ENCODE peak calls at places on chromosomes 1 and 21, in eight cellular contexts. S is heart right ventricle; X is CD8-positive, alpha-beta T cell; P is tibial artery; U is left ventricle myocardium inferior; C is IMR-90; J is choroid plexus epithelial cell; A is right cardiac atrium. K is an unnamed sample.

GRCh38 chr1:74399249-74399648 is 113.2 kb downstream of the LRRC53 start:
- DNase-seq in S (no peak), X (no peak), P (no peak), U (no peak), C (no peak), J (no peak), A (no peak), K (no peak)

GRCh38 chr1:45730075-45730779 is 20.2 kb downstream of the IPP start:
- DNase-seq in S (no peak), X (no peak), P (no peak), U (no peak), C (no peak), J (no peak), A (no peak), K (no peak)

GRCh38 chr1:4494558-4494957 is 159.9 kb upstream of the AJAP1 start:
- DNase-seq in S (no peak), X (no peak), P (no peak), U (no peak), C (no peak), J (no peak), A (no peak), K (no peak)

GRCh38 chr1:203187306-203188264 is 1.1 kb upstream of the CHI3L1 start:
- DNase-seq in S (no peak), X (no peak), P (peak; percentile 4), U (no peak), C (no peak), J (no peak), A (no peak), K (no peak)

GRCh38 chr1:71350805-71351204 is 270.0 kb upstream of the ZRANB2 start:
- DNase-seq in S (no peak), X (no peak), P (no peak), U (no peak), C (peak; percentile 42), J (peak; percentile 69), A (no peak), K (no peak)

GRCh38 chr1:233278621-233279020 is 16.9 kb downstream of the PCNX2 start:
- DNase-seq in S (no peak), X (no peak), P (no peak), U (no peak), C (no peak), J (no peak), A (no peak), K (no peak)

GRCh38 chr1:78279051-78279450 is 211.7 kb upstream of the PTGFR start:
- DNase-seq in S (no peak), X (no peak), P (no peak), U (no peak), C (peak; percentile 98), J (peak; percentile 96), A (no peak), K (peak; percentile 78)

GRCh38 chr1:247054992-247055415 is 23.6 kb downstream of the ZNF670 start:
- DNase-seq in S (no peak), X (no peak), P (no peak), U (no peak), C (peak; percentile 28), J (peak; percentile 85), A (no peak), K (peak; percentile 79)

GRCh38 chr1:30942326-30942978 is 33.9 kb upstream of the SDC3 start:
- DNase-seq in S (no peak), X (no peak), P (no peak), U (no peak), C (no peak), J (peak; percentile 59), A (no peak), K (peak; percentile 49)

GRCh38 chr1:200245492-200245891 is 164.3 kb downstream of the ZNF281 start:
- DNase-seq in S (peak; percentile 27), X (no peak), P (no peak), U (no peak), C (peak; percentile 89), J (peak; percentile 26), A (peak; percentile 53), K (peak; percentile 37)

GRCh38 chr1:199843856-199844255 is 183.7 kb upstream of the NR5A2 start:
- DNase-seq in S (no peak), X (no peak), P (no peak), U (no peak), C (peak; percentile 36), J (no peak), A (no peak), K (peak; percentile 20)

GRCh38 chr21:23017989-23018388 is 2019.8 kb downstream of the NCAM2 start:
- DNase-seq in S (no peak), X (no peak), P (no peak), U (no peak), C (no peak), J (no peak), A (no peak), K (no peak)

DNA sequence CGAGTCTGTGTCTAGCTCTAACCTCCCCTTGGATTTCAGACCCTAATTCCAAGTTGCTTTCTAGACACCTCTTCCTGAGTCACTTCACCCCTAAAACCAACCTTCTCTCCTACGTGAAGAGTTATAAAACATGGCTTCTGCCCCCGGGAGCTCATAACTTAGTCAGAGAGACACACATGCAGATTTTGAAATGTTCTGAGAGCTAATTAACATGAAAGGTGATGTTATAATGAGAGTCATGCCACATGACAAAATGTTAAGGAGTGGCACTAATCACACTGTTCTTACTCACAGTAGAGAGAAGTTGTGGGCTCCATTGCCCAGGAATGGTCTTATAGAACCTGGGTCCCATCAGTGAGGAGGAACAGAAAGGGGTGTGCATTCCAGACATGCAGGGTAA is 117.1 kb downstream of the LRIG2 start:
- DNase-seq in S (no peak), X (no peak), P (no peak), U (no peak), C (no peak), J (no peak), A (no peak), K (no peak)
- H3K4me3 ChIP-seq in S (no peak overlapping the region), X (no peak overlapping the region), P (no peak overlapping the region), U (no peak overlapping the region), C (no peak overlapping the region), J (no peak overlapping the region), A (no peak overlapping the region), K (no peak overlapping the region)

DNA sequence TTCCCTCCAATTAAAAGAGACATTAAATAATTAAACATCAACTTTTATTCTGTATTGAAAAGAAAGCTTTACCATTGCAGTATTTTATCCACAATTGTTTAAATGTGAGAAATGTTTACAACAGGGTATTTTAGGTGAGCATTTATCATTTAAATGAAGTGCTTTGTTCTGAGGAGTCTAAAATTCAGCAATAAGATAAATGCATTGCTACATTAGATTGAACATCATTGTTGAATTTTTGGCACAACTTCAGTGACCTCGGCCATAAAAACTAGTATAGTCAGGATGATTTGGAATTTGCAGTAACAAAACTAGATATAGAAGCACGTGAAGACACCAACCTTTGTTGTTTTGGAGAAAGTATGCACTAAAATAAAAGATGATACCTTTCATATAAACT is 692.9 kb downstream of the USP25 start:
- DNase-seq in S (no peak), X (no peak), P (no peak), U (no peak), C (no peak), J (no peak), A (no peak), K (no peak)
- H3K4me3 ChIP-seq in S (peak overlapping the region; percentile 57), X (no peak overlapping the region), P (no peak overlapping the region), U (peak overlapping the region; percentile 69), C (no peak overlapping the region), J (no peak overlapping the region), A (peak overlapping the region; percentile 50), K (no peak overlapping the region)

GRCh38 chr1:225879521-225880209 is 2.5 kb downstream of the TMEM63A start:
- DNase-seq in S (no peak), X (no peak), P (no peak), U (no peak), C (no peak), J (no peak), A (no peak), K (no peak)
- H3K4me3 ChIP-seq in S (no peak overlapping the region), X (peak overlapping the region; percentile 85), P (no peak overlapping the region), U (peak overlapping the region; percentile 96), C (no peak overlapping the region), J (no peak overlapping the region), A (no peak overlapping the region), K (no peak overlapping the region)

GRCh38 chr1:147768582-147768981 is 8.2 kb upstream of the GJA5 start:
- DNase-seq in S (no peak), X (no peak), P (no peak), U (no peak), C (no peak), J (no peak), A (no peak), K (no peak)

GRCh38 chr1:147773215-147773715 is 12.9 kb upstream of the GJA5 start:
- DNase-seq in S (no peak), X (no peak), P (no peak), U (no peak), C (no peak), J (no peak), A (peak; percentile 58), K (no peak)

GRCh38 chr1:147771216-147772125 is 11.1 kb upstream of the GJA5 start:
- DNase-seq in S (peak; percentile 79), X (no peak), P (peak; percentile 94), U (peak; percentile 76), C (peak; percentile 5), J (no peak), A (peak; percentile 88), K (no peak)

GRCh38 chr1:147769107-147769506 is 8.7 kb upstream of the GJA5 start:
- DNase-seq in S (no peak), X (no peak), P (peak; percentile 87), U (no peak), C (no peak), J (no peak), A (no peak), K (no peak)

DNA sequence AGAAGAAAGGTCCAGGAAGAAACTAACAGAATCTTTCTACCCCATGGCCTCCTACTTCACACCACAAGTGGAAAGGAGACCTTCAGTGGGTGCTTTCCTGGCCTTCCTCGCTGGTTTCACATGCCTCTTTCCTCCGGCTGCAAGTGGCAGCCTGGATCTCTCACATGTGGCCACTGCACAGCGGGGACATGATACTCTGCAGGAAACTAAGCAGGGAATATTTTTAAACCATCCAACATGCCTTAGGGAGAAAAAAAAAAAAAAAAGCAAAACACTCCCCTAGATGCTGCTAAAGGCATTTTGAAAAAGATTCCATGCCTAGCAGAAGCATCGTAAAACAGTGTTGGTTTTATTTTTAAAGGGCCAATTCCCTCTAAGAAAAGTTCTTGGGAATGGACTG is 12.1 kb upstream of the GJA5 start:
- DNase-seq in S (no peak), X (no peak), P (no peak), U (no peak), C (no peak), J (no peak), A (no peak), K (no peak)
- H3K4me3 ChIP-seq in S (peak overlapping the region; percentile 30), X (no peak overlapping the region), P (peak overlapping the region; percentile 52), U (peak overlapping the region; percentile 50), C (no peak overlapping the region), J (no peak overlapping the region), A (peak overlapping the region; percentile 66), K (no peak overlapping the region)